ENCODE peak calls at places on chromosomes 16 and 17, in eight cellular contexts. One of them, this sample, is unnamed.

GRCh38 chr17:41026668-41027471 is at the start of gene KRTAP1-5:
- DNase-seq in testis: no peak
- DNase-seq in BJ: peak
- DNase-seq in A549: no peak
- DNase-seq in fibroblast of pulmonary artery: peak
- DNase-seq in ovary: no peak
- DNase-seq in kidney epithelial cell: no peak
- DNase-seq in upper lobe of left lung: peak
- DNase-seq in this sample: no peak

GRCh38 chr17:50487213-50488096 is 8.8 kb downstream of the RSAD1 start:
- DNase-seq in upper lobe of left lung: no peak
- DNase-seq in kidney epithelial cell: no peak
- DNase-seq in ovary: no peak
- DNase-seq in A549: no peak
- DNase-seq in fibroblast of pulmonary artery: no peak
- DNase-seq in testis: no peak
- DNase-seq in BJ: no peak
- DNase-seq in this sample: no peak

GRCh38 chr17:2695961-2696760 is 15.4 kb downstream of the CLUH start:
- DNase-seq in kidney epithelial cell: no peak
- DNase-seq in A549: no peak
- DNase-seq in ovary: peak
- DNase-seq in fibroblast of pulmonary artery: no peak
- DNase-seq in BJ: no peak
- DNase-seq in upper lobe of left lung: peak
- DNase-seq in testis: peak
- DNase-seq in this sample: no peak

GRCh38 chr16:77336637-77337036 is 98.2 kb downstream of the ADAMTS18 start:
- DNase-seq in kidney epithelial cell: no peak
- DNase-seq in testis: no peak
- DNase-seq in A549: no peak
- DNase-seq in upper lobe of left lung: no peak
- DNase-seq in BJ: no peak
- DNase-seq in ovary: no peak
- DNase-seq in fibroblast of pulmonary artery: peak
- DNase-seq in this sample: no peak

GRCh38 chr17:2405247-2405926 is 4.5 kb upstream of the MNT start:
- DNase-seq in ovary: no peak
- DNase-seq in A549: peak
- DNase-seq in testis: peak
- DNase-seq in upper lobe of left lung: no peak
- DNase-seq in kidney epithelial cell: no peak
- DNase-seq in BJ: peak
- DNase-seq in fibroblast of pulmonary artery: peak
- DNase-seq in this sample: no peak

GRCh38 chr17:3796110-3796821 is 4.7 kb downstream of the ITGAE start:
- DNase-seq in upper lobe of left lung: no peak
- DNase-seq in ovary: no peak
- DNase-seq in fibroblast of pulmonary artery: no peak
- DNase-seq in BJ: no peak
- DNase-seq in kidney epithelial cell: no peak
- DNase-seq in A549: no peak
- DNase-seq in testis: no peak
- DNase-seq in this sample: peak

GRCh38 chr17:45667591-45668171 is 116.4 kb upstream of the CRHR1 start:
- DNase-seq in ovary: no peak
- DNase-seq in testis: no peak
- DNase-seq in fibroblast of pulmonary artery: no peak
- DNase-seq in BJ: no peak
- DNase-seq in kidney epithelial cell: no peak
- DNase-seq in upper lobe of left lung: no peak
- DNase-seq in A549: no peak
- DNase-seq in this sample: no peak

GRCh38 chr17:75876938-75877751 is 1.2 kb downstream of the TRIM47 start:
- DNase-seq in fibroblast of pulmonary artery: peak
- DNase-seq in A549: peak
- DNase-seq in kidney epithelial cell: peak
- DNase-seq in ovary: peak
- DNase-seq in testis: peak
- DNase-seq in BJ: peak
- DNase-seq in upper lobe of left lung: peak
- DNase-seq in this sample: no peak

GRCh38 chr16:86362155-86362849 is 148.0 kb upstream of the FOXF1 start:
- DNase-seq in A549: no peak
- DNase-seq in kidney epithelial cell: no peak
- DNase-seq in ovary: no peak
- DNase-seq in upper lobe of left lung: no peak
- DNase-seq in BJ: no peak
- DNase-seq in fibroblast of pulmonary artery: no peak
- DNase-seq in testis: no peak
- DNase-seq in this sample: no peak

GRCh38 chr17:77502626-77503292 is 362.0 kb downstream of the SEC14L1 start:
- DNase-seq in upper lobe of left lung: peak
- DNase-seq in kidney epithelial cell: no peak
- DNase-seq in fibroblast of pulmonary artery: no peak
- DNase-seq in ovary: no peak
- DNase-seq in A549: no peak
- DNase-seq in BJ: no peak
- DNase-seq in testis: peak
- DNase-seq in this sample: no peak

GRCh38 chr17:31549525-31550388 is 158.3 kb downstream of the RAB11FIP4 start:
- DNase-seq in upper lobe of left lung: peak
- DNase-seq in BJ: peak
- DNase-seq in ovary: peak
- DNase-seq in kidney epithelial cell: peak
- DNase-seq in A549: peak
- DNase-seq in testis: peak
- DNase-seq in fibroblast of pulmonary artery: peak
- DNase-seq in this sample: peak

GRCh38 chr16:76941091-76941490 is 249.9 kb upstream of the MON1B start:
- DNase-seq in testis: no peak
- DNase-seq in ovary: no peak
- DNase-seq in kidney epithelial cell: no peak
- DNase-seq in A549: no peak
- DNase-seq in upper lobe of left lung: no peak
- DNase-seq in fibroblast of pulmonary artery: no peak
- DNase-seq in BJ: no peak
- DNase-seq in this sample: no peak

GRCh38 chr16:57775661-57776469 is 26.4 kb downstream of the KIFC3 start:
- DNase-seq in ovary: no peak
- DNase-seq in BJ: no peak
- DNase-seq in kidney epithelial cell: no peak
- DNase-seq in testis: no peak
- DNase-seq in fibroblast of pulmonary artery: no peak
- DNase-seq in A549: peak
- DNase-seq in upper lobe of left lung: peak
- DNase-seq in this sample: no peak

GRCh38 chr16:89934611-89935553 is 11.7 kb downstream of the TUBB3 start:
- DNase-seq in A549: no peak
- DNase-seq in testis: no peak
- DNase-seq in fibroblast of pulmonary artery: no peak
- DNase-seq in kidney epithelial cell: no peak
- DNase-seq in upper lobe of left lung: peak
- DNase-seq in ovary: no peak
- DNase-seq in BJ: no peak
- DNase-seq in this sample: no peak

DNA sequence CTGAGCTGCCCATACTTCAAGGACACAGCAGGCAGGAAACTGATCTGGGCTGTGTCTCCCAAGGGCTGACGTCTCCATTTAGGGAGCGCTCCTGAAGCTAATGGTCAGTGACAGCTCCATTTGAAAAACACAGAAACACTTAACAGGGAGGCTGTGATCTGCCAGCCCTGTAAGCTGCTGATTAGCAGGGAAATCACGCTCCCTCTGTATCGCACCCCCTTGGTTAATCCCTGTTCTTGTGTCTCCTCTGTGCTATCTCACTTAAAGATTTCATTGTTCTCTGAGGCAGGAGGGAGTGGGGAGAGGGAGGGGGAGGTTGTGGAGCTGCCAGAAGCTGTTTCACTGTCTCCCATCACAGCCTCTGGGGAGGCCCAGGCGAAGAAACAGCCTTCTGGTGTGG is 47.4 kb upstream of the CACNG3 start:
- DNase-seq in fibroblast of pulmonary artery: no peak
- DNase-seq in ovary: no peak
- DNase-seq in A549: no peak
- DNase-seq in testis: peak
- DNase-seq in BJ: no peak
- DNase-seq in upper lobe of left lung: no peak
- DNase-seq in kidney epithelial cell: no peak
- DNase-seq in this sample: no peak
- TF ChIP-seq CTCF in fibroblast of pulmonary artery: no peak
- TF ChIP-seq CTCF in ovary: no peak
- TF ChIP-seq CTCF in A549: no peak
- TF ChIP-seq CTCF in testis: no peak
- TF ChIP-seq CTCF in BJ: no peak
- TF ChIP-seq CTCF in upper lobe of left lung: no peak
- TF ChIP-seq CTCF in kidney epithelial cell: no peak
- TF ChIP-seq CTCF in this sample: no peak

DNA sequence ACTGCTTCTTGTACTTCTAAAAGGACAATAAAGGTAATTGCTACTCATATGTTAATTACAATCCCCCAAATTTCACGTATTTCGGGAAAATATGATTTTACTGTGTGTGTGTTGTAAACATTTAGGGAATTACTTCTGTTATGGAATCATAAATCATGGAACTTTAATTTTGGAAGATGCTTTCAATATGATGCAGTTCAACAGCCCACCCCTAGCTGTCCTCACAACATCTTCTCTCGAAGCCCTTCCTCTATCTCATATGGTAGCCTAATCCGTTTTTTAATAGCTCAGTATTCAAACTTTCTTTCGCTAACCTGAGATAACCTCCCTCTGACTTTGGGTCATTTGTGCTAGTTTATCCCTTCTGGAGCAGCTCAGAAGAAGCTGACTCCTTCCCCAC is 78.4 kb downstream of the ANKFN1 start:
- DNase-seq in fibroblast of pulmonary artery: no peak
- DNase-seq in testis: no peak
- DNase-seq in ovary: no peak
- DNase-seq in upper lobe of left lung: no peak
- DNase-seq in kidney epithelial cell: no peak
- DNase-seq in BJ: no peak
- DNase-seq in A549: no peak
- DNase-seq in this sample: no peak
- TF ChIP-seq CTCF in fibroblast of pulmonary artery: no peak
- TF ChIP-seq CTCF in testis: no peak
- TF ChIP-seq CTCF in ovary: no peak
- TF ChIP-seq CTCF in upper lobe of left lung: no peak
- TF ChIP-seq CTCF in kidney epithelial cell: no peak
- TF ChIP-seq CTCF in BJ: no peak
- TF ChIP-seq CTCF in A549: no peak
- TF ChIP-seq CTCF in this sample: no peak

GRCh38 chr16:84641643-84642358 is 6.5 kb upstream of the KLHL36 start:
- DNase-seq in ovary: no peak
- DNase-seq in testis: no peak
- DNase-seq in kidney epithelial cell: no peak
- DNase-seq in A549: no peak
- DNase-seq in BJ: no peak
- DNase-seq in fibroblast of pulmonary artery: no peak
- DNase-seq in upper lobe of left lung: no peak
- DNase-seq in this sample: no peak

GRCh38 chr16:84638195-84638806 is 10.0 kb upstream of the KLHL36 start:
- DNase-seq in upper lobe of left lung: no peak
- DNase-seq in kidney epithelial cell: no peak
- DNase-seq in ovary: no peak
- DNase-seq in BJ: no peak
- DNase-seq in fibroblast of pulmonary artery: no peak
- DNase-seq in testis: no peak
- DNase-seq in A549: no peak
- DNase-seq in this sample: no peak

GRCh38 chr16:84643180-84643583 is 5.1 kb upstream of the KLHL36 start:
- DNase-seq in BJ: peak
- DNase-seq in fibroblast of pulmonary artery: peak
- DNase-seq in ovary: peak
- DNase-seq in upper lobe of left lung: no peak
- DNase-seq in testis: peak
- DNase-seq in A549: no peak
- DNase-seq in kidney epithelial cell: peak
- DNase-seq in this sample: no peak

GRCh38 chr16:84637709-84638108 is 10.6 kb upstream of the KLHL36 start:
- DNase-seq in kidney epithelial cell: no peak
- DNase-seq in ovary: no peak
- DNase-seq in upper lobe of left lung: no peak
- DNase-seq in fibroblast of pulmonary artery: no peak
- DNase-seq in BJ: no peak
- DNase-seq in testis: no peak
- DNase-seq in A549: no peak
- DNase-seq in this sample: no peak

DNA sequence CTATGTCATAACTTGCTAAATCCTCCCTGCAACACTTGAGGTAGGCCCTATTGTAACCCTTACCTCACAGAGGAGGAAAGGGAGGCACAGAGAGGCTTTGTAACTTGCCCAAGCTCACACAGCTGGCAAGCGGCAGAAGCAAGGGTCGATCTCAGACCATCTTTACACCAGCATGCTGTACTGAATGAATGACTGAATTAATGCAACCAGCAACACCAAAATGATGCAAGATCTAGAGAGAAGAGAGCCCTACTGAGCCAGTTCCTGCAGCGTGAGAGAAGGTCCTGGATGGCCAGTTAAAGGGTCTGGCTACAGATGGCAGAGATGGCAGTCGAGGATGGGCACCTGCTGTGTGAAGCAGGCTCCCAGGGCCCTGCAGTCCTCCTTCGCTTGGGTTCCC is 8.2 kb upstream of the KLHL36 start:
- DNase-seq in A549: no peak
- DNase-seq in fibroblast of pulmonary artery: no peak
- DNase-seq in ovary: no peak
- DNase-seq in BJ: no peak
- DNase-seq in upper lobe of left lung: no peak
- DNase-seq in testis: no peak
- DNase-seq in kidney epithelial cell: no peak
- DNase-seq in this sample: no peak
- TF ChIP-seq CTCF in A549: no peak
- TF ChIP-seq CTCF in fibroblast of pulmonary artery: no peak
- TF ChIP-seq CTCF in ovary: no peak
- TF ChIP-seq CTCF in BJ: no peak
- TF ChIP-seq CTCF in upper lobe of left lung: no peak
- TF ChIP-seq CTCF in testis: no peak
- TF ChIP-seq CTCF in kidney epithelial cell: no peak
- TF ChIP-seq CTCF in this sample: no peak

DNA sequence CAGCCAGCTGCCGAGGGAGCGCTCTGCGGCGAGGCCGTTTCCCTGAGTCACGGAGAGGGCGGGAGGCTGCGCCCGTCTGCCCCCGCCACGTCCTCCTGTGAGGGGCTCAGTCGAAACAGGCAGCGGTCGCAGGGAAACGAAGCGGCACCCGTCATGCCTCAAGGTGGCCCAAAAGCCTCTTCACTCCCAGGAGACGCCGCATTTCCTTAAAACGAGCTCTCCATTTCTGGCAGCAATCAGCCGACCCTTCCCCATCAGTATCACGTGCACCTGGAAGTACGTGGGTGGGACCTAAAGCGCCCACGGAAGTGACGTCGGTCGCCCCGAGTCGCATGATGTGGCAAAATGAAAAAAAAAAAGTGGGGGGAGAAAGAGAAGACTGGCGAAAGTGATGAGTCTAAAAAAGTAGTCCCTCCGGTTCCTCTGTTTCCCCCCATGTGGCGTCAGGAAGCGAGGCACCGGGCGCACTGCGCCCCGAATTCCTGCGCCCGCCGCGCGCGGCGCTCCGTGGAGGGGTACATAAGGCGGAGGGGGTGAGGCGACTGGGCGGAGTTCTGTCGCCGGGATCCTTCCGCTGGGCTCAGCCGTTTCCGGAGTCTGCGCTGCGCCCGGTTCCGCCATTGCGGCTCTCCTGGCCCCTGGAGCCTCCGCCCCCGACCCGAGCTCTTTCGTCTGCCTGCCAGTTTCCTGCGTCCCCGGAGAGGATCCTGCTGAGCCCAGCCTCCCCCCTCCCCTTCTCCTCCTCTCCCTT is at the start of gene CLTC:
- DNase-seq in testis: peak
- DNase-seq in kidney epithelial cell: peak
- DNase-seq in fibroblast of pulmonary artery: peak
- DNase-seq in upper lobe of left lung: peak
- DNase-seq in ovary: peak
- DNase-seq in BJ: peak
- DNase-seq in A549: peak
- DNase-seq in this sample: peak
- TF ChIP-seq CTCF in testis: no peak
- TF ChIP-seq CTCF in kidney epithelial cell: no peak
- TF ChIP-seq CTCF in fibroblast of pulmonary artery: no peak
- TF ChIP-seq CTCF in upper lobe of left lung: no peak
- TF ChIP-seq CTCF in ovary: peak
- TF ChIP-seq CTCF in BJ: no peak
- TF ChIP-seq CTCF in A549: no peak
- TF ChIP-seq CTCF in this sample: no peak

This sample was measured in GM10248.